ENCODE peak calls at places on chromosomes 16 and 17, in five cellular contexts. V is NCI-H748 treated with DMSO at 0.1 percent for 48 hours, A is A549, L is tibial nerve, M is iPS-NIHi11. N is an unnamed sample.

GRCh38 chr16:66389256-66390175 is 23.0 kb downstream of the CDH5 start:
- DNase-seq in V (no peak), A (no peak), L (no peak), M (no peak), N (no peak)

GRCh38 chr17:12924614-12925013 is 93.2 kb downstream of the ELAC2 start:
- DNase-seq in V (no peak), A (no peak), L (no peak), M (no peak), N (no peak)

GRCh38 chr16:65657051-65657450 is 535.2 kb upstream of the CDH11 start:
- DNase-seq in V (no peak), A (no peak), L (no peak), M (no peak), N (peak)

GRCh38 chr16:70432800-70433455 is 6.0 kb downstream of the ST3GAL2 start:
- DNase-seq in V (no peak), A (no peak), L (no peak), M (no peak), N (no peak)

GRCh38 chr17:68101992-68102758 is 66.6 kb downstream of the KPNA2 start:
- DNase-seq in V (no peak), A (peak), L (peak), M (peak), N (peak)

GRCh38 chr16:9378876-9379275 is 287.4 kb downstream of the HAPSTR1 start:
- DNase-seq in V (no peak), A (peak), L (no peak), M (no peak), N (no peak)

GRCh38 chr17:74354123-74354522 is 7.5 kb downstream of the BTBD17 start:
- DNase-seq in V (no peak), A (peak), L (no peak), M (peak), N (no peak)

GRCh38 chr16:77834600-77834963 is 46.2 kb downstream of the VAT1L start:
- DNase-seq in V (no peak), A (no peak), L (no peak), M (no peak), N (peak)

GRCh38 chr16:65122974-65123845 is 1.3 kb upstream of the CDH11 start:
- DNase-seq in V (no peak), A (no peak), L (peak), M (peak), N (peak)

GRCh38 chr16:20763461-20764232 is at the start of gene ACSM3:
- DNase-seq in V (no peak), A (peak), L (peak), M (peak), N (peak)

GRCh38 chr17:78759203-78759968 is 22.7 kb downstream of the CYTH1 start:
- DNase-seq in V (peak), A (no peak), L (no peak), M (no peak), N (no peak)

GRCh38 chr16:87235810-87236515 is 81.2 kb downstream of the C16orf95 start:
- DNase-seq in V (no peak), A (no peak), L (no peak), M (peak), N (no peak)

GRCh38 chr16:21156767-21157467 is 1.6 kb upstream of the LDAF1 start:
- DNase-seq in V (peak), A (peak), L (peak), M (peak), N (peak)

GRCh38 chr17:10698116-10698818 is 873 bp downstream of the ADPRM start:
- DNase-seq in V (no peak), A (no peak), L (peak), M (no peak), N (peak)

N was measured in foreskin keratinocyte.